ENCODE peak calls at places on chromosomes 7 and 10, in nine cellular contexts. One of them, this sample, is unnamed.
A peak's percentile ranks its signal among the peaks of the same experiment; 100 is the strongest.

GRCh38 chr10:130913844-130914243 is 397.7 kb downstream of the TCERG1L start:
- DNase-seq in right lobe of liver: no peak
- DNase-seq in endodermal cell: peak; percentile 21
- DNase-seq in tibial artery: no peak
- DNase-seq in K562: no peak
- DNase-seq in breast epithelium: no peak
- DNase-seq in lower lobe of right lung: no peak
- DNase-seq in AG04450: no peak
- DNase-seq in uterus: no peak
- DNase-seq in this sample: no peak

GRCh38 chr7:121945066-121945848 is 72.3 kb downstream of the PTPRZ1 start:
- DNase-seq in right lobe of liver: no peak
- DNase-seq in endodermal cell: no peak
- DNase-seq in tibial artery: no peak
- DNase-seq in K562: no peak
- DNase-seq in breast epithelium: no peak
- DNase-seq in lower lobe of right lung: no peak
- DNase-seq in AG04450: no peak
- DNase-seq in uterus: no peak
- DNase-seq in this sample: no peak

GRCh38 chr10:22343761-22344160 is 1.5 kb upstream of the SPAG6 start:
- DNase-seq in right lobe of liver: no peak
- DNase-seq in endodermal cell: no peak
- DNase-seq in tibial artery: no peak
- DNase-seq in K562: no peak
- DNase-seq in breast epithelium: no peak
- DNase-seq in lower lobe of right lung: no peak
- DNase-seq in AG04450: no peak
- DNase-seq in uterus: no peak
- DNase-seq in this sample: no peak

GRCh38 chr10:44051584-44052385 is 333.1 kb downstream of the CXCL12 start:
- DNase-seq in right lobe of liver: no peak
- DNase-seq in endodermal cell: no peak
- DNase-seq in tibial artery: no peak
- DNase-seq in K562: no peak
- DNase-seq in breast epithelium: no peak
- DNase-seq in lower lobe of right lung: no peak
- DNase-seq in AG04450: peak; percentile 18
- DNase-seq in uterus: no peak
- DNase-seq in this sample: no peak

GRCh38 chr7:18320971-18321567 is 174.5 kb upstream of the HDAC9 start:
- DNase-seq in right lobe of liver: no peak
- DNase-seq in endodermal cell: no peak
- DNase-seq in tibial artery: no peak
- DNase-seq in K562: peak; percentile 26
- DNase-seq in breast epithelium: no peak
- DNase-seq in lower lobe of right lung: no peak
- DNase-seq in AG04450: no peak
- DNase-seq in uterus: no peak
- DNase-seq in this sample: no peak

GRCh38 chr7:149422914-149423285 is 38.0 kb downstream of the ZNF777 start:
- DNase-seq in right lobe of liver: no peak
- DNase-seq in endodermal cell: no peak
- DNase-seq in tibial artery: no peak
- DNase-seq in K562: no peak
- DNase-seq in breast epithelium: no peak
- DNase-seq in lower lobe of right lung: peak; percentile 61
- DNase-seq in AG04450: no peak
- DNase-seq in uterus: no peak
- DNase-seq in this sample: no peak

GRCh38 chr7:100132697-100133137 is 6.0 kb downstream of the MBLAC1 start:
- DNase-seq in right lobe of liver: peak; percentile 68
- DNase-seq in endodermal cell: peak; percentile 90
- DNase-seq in tibial artery: no peak
- DNase-seq in K562: peak; percentile 76
- DNase-seq in breast epithelium: no peak
- DNase-seq in lower lobe of right lung: no peak
- DNase-seq in AG04450: no peak
- DNase-seq in uterus: peak; percentile 58
- DNase-seq in this sample: peak; percentile 75

GRCh38 chr10:35712486-35712885 is 70.4 kb upstream of the FZD8 start:
- DNase-seq in right lobe of liver: no peak
- DNase-seq in endodermal cell: no peak
- DNase-seq in tibial artery: no peak
- DNase-seq in K562: no peak
- DNase-seq in breast epithelium: no peak
- DNase-seq in lower lobe of right lung: no peak
- DNase-seq in AG04450: no peak
- DNase-seq in uterus: no peak
- DNase-seq in this sample: no peak

GRCh38 chr10:69645296-69645665 is 15.2 kb downstream of the FAM241B start:
- DNase-seq in right lobe of liver: no peak
- DNase-seq in endodermal cell: peak; percentile 51
- DNase-seq in tibial artery: no peak
- DNase-seq in K562: no peak
- DNase-seq in breast epithelium: no peak
- DNase-seq in lower lobe of right lung: no peak
- DNase-seq in AG04450: no peak
- DNase-seq in uterus: no peak
- DNase-seq in this sample: no peak

GRCh38 chr10:88062798-88063472 is 199.5 kb downstream of the PTEN start:
- DNase-seq in right lobe of liver: peak; percentile 82
- DNase-seq in endodermal cell: no peak
- DNase-seq in tibial artery: no peak
- DNase-seq in K562: no peak
- DNase-seq in breast epithelium: no peak
- DNase-seq in lower lobe of right lung: no peak
- DNase-seq in AG04450: peak; percentile 71
- DNase-seq in uterus: no peak
- DNase-seq in this sample: no peak

GRCh38 chr7:47513741-47514241 is 68.1 kb downstream of the TNS3 start:
- DNase-seq in right lobe of liver: no peak
- DNase-seq in endodermal cell: no peak
- DNase-seq in tibial artery: peak; percentile 24
- DNase-seq in K562: no peak
- DNase-seq in breast epithelium: no peak
- DNase-seq in lower lobe of right lung: no peak
- DNase-seq in AG04450: peak; percentile 94
- DNase-seq in uterus: peak; percentile 65
- DNase-seq in this sample: no peak

GRCh38 chr7:43211276-43211675 is 98.8 kb downstream of the HECW1 start:
- DNase-seq in right lobe of liver: no peak
- DNase-seq in endodermal cell: peak; percentile 77
- DNase-seq in tibial artery: no peak
- DNase-seq in K562: no peak
- DNase-seq in breast epithelium: no peak
- DNase-seq in lower lobe of right lung: no peak
- DNase-seq in AG04450: no peak
- DNase-seq in uterus: no peak
- DNase-seq in this sample: no peak

DNA sequence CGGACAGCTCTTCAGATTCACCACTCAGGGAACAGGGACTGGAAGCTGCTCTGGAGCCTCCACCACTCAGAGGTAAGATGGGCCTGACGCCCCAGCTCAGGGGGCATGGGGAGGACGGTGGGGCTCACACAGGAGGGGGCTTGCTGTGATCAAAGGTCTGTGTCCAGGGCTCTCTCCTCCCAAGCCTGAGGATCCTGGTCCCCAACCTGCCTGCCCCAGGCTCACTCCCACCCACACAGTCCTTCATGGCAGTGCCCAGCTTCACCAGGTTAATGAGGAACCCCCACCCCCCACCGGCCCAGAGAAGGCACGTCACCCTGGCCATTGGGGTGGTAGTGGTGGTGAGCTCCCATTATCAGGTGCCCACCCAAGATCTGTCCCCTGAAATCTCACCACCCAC is 926.7 kb upstream of the ZNF722 start:
- DNase-seq in right lobe of liver: peak; percentile 6
- DNase-seq in endodermal cell: no peak
- DNase-seq in tibial artery: no peak
- DNase-seq in K562: no peak
- DNase-seq in breast epithelium: no peak
- DNase-seq in lower lobe of right lung: no peak
- DNase-seq in AG04450: no peak
- DNase-seq in uterus: no peak
- DNase-seq in this sample: no peak
- H3K9me3 ChIP-seq in right lobe of liver: no peaks in the 10 kb centered on the region
- H3K9me3 ChIP-seq in endodermal cell: peaks cover 57% of the 10 kb centered on the region
- H3K9me3 ChIP-seq in tibial artery: no peaks in the 10 kb centered on the region
- H3K9me3 ChIP-seq in K562: no peaks in the 10 kb centered on the region
- H3K9me3 ChIP-seq in breast epithelium: peaks cover 11% of the 10 kb centered on the region
- H3K9me3 ChIP-seq in lower lobe of right lung: peaks cover 13% of the 10 kb centered on the region
- H3K9me3 ChIP-seq in AG04450: peaks cover 55% of the 10 kb centered on the region
- H3K9me3 ChIP-seq in uterus: no peaks in the 10 kb centered on the region
- H3K9me3 ChIP-seq in this sample: peaks cover 2% of the 10 kb centered on the region

DNA sequence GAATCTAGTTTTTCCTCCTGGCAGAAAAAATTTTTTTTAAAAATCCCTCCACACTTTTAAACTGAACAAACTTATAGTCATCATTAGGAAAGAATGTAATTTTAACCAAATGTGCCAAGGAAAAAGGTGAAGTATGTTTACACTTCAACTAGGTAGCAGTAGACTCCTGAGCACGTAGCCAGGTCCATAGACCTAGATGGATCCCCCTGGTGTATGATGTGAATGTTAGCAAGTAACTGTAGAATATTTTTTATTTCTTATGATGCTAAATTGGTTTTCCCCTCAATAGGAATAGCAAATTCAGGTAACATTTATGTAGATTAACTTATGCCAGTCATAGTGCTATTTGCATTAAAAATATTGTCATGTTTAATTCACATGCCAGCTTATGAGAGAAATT is 19.6 kb downstream of the CABCOCO1 start:
- DNase-seq in right lobe of liver: no peak
- DNase-seq in endodermal cell: no peak
- DNase-seq in tibial artery: no peak
- DNase-seq in K562: no peak
- DNase-seq in breast epithelium: no peak
- DNase-seq in lower lobe of right lung: no peak
- DNase-seq in AG04450: no peak
- DNase-seq in uterus: no peak
- DNase-seq in this sample: no peak
- TF ChIP-seq CTCF in right lobe of liver: no peak
- TF ChIP-seq CTCF in endodermal cell: peak; percentile 56
- TF ChIP-seq CTCF in tibial artery: no peak
- TF ChIP-seq CTCF in K562: peak; percentile 50
- TF ChIP-seq CTCF in breast epithelium: no peak
- TF ChIP-seq CTCF in lower lobe of right lung: no peak
- TF ChIP-seq CTCF in AG04450: no peak
- TF ChIP-seq CTCF in uterus: no peak
- TF ChIP-seq CTCF in this sample: no peak

GRCh38 chr10:435397-435796 is 254.1 kb downstream of the DIP2C start:
- DNase-seq in right lobe of liver: no peak
- DNase-seq in endodermal cell: no peak
- DNase-seq in tibial artery: no peak
- DNase-seq in K562: no peak
- DNase-seq in breast epithelium: no peak
- DNase-seq in lower lobe of right lung: no peak
- DNase-seq in AG04450: no peak
- DNase-seq in uterus: no peak
- DNase-seq in this sample: no peak

GRCh38 chr10:437698-438490 is 251.6 kb downstream of the DIP2C start:
- DNase-seq in right lobe of liver: no peak
- DNase-seq in endodermal cell: no peak
- DNase-seq in tibial artery: no peak
- DNase-seq in K562: no peak
- DNase-seq in breast epithelium: no peak
- DNase-seq in lower lobe of right lung: no peak
- DNase-seq in AG04450: no peak
- DNase-seq in uterus: no peak
- DNase-seq in this sample: no peak

GRCh38 chr10:440127-440526 is 249.3 kb downstream of the DIP2C start:
- DNase-seq in right lobe of liver: no peak
- DNase-seq in endodermal cell: no peak
- DNase-seq in tibial artery: no peak
- DNase-seq in K562: no peak
- DNase-seq in breast epithelium: no peak
- DNase-seq in lower lobe of right lung: no peak
- DNase-seq in AG04450: no peak
- DNase-seq in uterus: no peak
- DNase-seq in this sample: no peak

GRCh38 chr10:436013-436697 is 253.3 kb downstream of the DIP2C start:
- DNase-seq in right lobe of liver: no peak
- DNase-seq in endodermal cell: no peak
- DNase-seq in tibial artery: no peak
- DNase-seq in K562: no peak
- DNase-seq in breast epithelium: no peak
- DNase-seq in lower lobe of right lung: no peak
- DNase-seq in AG04450: no peak
- DNase-seq in uterus: no peak
- DNase-seq in this sample: no peak

GRCh38 chr10:436911-437665 is 252.4 kb downstream of the DIP2C start:
- DNase-seq in right lobe of liver: no peak
- DNase-seq in endodermal cell: peak; percentile 72
- DNase-seq in tibial artery: no peak
- DNase-seq in K562: no peak
- DNase-seq in breast epithelium: no peak
- DNase-seq in lower lobe of right lung: no peak
- DNase-seq in AG04450: no peak
- DNase-seq in uterus: no peak
- DNase-seq in this sample: no peak
- H3K4me3 ChIP-seq in right lobe of liver: no peak overlapping the region
- H3K4me3 ChIP-seq in endodermal cell: no peak overlapping the region
- H3K4me3 ChIP-seq in tibial artery: no peak overlapping the region
- H3K4me3 ChIP-seq in K562: no peak overlapping the region
- H3K4me3 ChIP-seq in breast epithelium: no peak overlapping the region
- H3K4me3 ChIP-seq in lower lobe of right lung: no peak overlapping the region
- H3K4me3 ChIP-seq in AG04450: no peak overlapping the region
- H3K4me3 ChIP-seq in uterus: no peak overlapping the region
- H3K4me3 ChIP-seq in this sample: no peak overlapping the region

DNA sequence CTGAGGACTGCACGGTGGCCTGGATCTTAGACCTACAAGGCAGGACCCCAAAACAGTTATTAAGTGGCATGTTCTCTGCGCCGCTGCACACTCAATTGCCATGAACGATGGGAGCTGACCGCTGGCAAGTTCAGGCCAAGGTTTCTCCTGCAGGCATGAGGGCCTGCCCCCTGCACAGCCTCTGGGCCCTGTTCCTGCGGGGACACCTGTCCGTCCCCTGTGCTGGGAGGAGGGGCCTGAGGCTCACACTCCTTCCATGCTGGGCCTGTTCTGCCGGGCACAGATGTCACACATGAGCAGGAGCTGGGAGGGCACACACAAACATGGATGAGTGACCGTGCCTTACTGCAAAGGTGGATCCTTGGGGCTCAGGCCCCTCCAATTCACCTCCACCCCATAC is 90.0 kb downstream of the PTPRN2 start:
- DNase-seq in right lobe of liver: no peak
- DNase-seq in endodermal cell: peak; percentile 49
- DNase-seq in tibial artery: no peak
- DNase-seq in K562: no peak
- DNase-seq in breast epithelium: no peak
- DNase-seq in lower lobe of right lung: no peak
- DNase-seq in AG04450: no peak
- DNase-seq in uterus: no peak
- DNase-seq in this sample: peak; percentile 52
- H3K9me3 ChIP-seq in right lobe of liver: no peaks in the 10 kb centered on the region
- H3K9me3 ChIP-seq in endodermal cell: peaks cover 72% of the 10 kb centered on the region
- H3K9me3 ChIP-seq in tibial artery: no peaks in the 10 kb centered on the region
- H3K9me3 ChIP-seq in K562: no peaks in the 10 kb centered on the region
- H3K9me3 ChIP-seq in breast epithelium: no peaks in the 10 kb centered on the region
- H3K9me3 ChIP-seq in lower lobe of right lung: no peaks in the 10 kb centered on the region
- H3K9me3 ChIP-seq in AG04450: peaks cover 49% of the 10 kb centered on the region
- H3K9me3 ChIP-seq in uterus: no peaks in the 10 kb centered on the region
- H3K9me3 ChIP-seq in this sample: no peaks in the 10 kb centered on the region

GRCh38 chr10:78424721-78425120 is 391.1 kb downstream of the RPS24 start:
- DNase-seq in right lobe of liver: no peak
- DNase-seq in endodermal cell: peak; percentile 70
- DNase-seq in tibial artery: no peak
- DNase-seq in K562: peak; percentile 32
- DNase-seq in breast epithelium: no peak
- DNase-seq in lower lobe of right lung: no peak
- DNase-seq in AG04450: no peak
- DNase-seq in uterus: no peak
- DNase-seq in this sample: no peak
- TF ChIP-seq CTCF in right lobe of liver: peak; percentile 54
- TF ChIP-seq CTCF in endodermal cell: peak; percentile 70
- TF ChIP-seq CTCF in tibial artery: no peak
- TF ChIP-seq CTCF in K562: peak; percentile 38
- TF ChIP-seq CTCF in breast epithelium: no peak
- TF ChIP-seq CTCF in lower lobe of right lung: peak; percentile 15
- TF ChIP-seq CTCF in AG04450: peak; percentile 32
- TF ChIP-seq CTCF in uterus: no peak
- TF ChIP-seq CTCF in this sample: peak; percentile 56

This sample was measured in WERI-Rb-1.